ENCODE peak calls at places on chromosomes 12 and 14, in seven cellular contexts. O is CD4-positive, alpha-beta memory T cell; G is PC-3; Z is heart right ventricle; F is breast epithelium; I is CD8-positive, alpha-beta memory T cell; P is suprapubic skin. W is an unnamed sample.
A peak's percentile ranks its signal among the peaks of the same experiment; 100 is the strongest.

GRCh38 chr14:69643430-69644200 is 32.2 kb downstream of the SUSD6 start:
- DNase-seq in O (no peak), G (peak; percentile 99), Z (no peak), F (peak; percentile 83), I (no peak), P (no peak), W (no peak)

GRCh38 chr12:115867854-115868253 is 409.6 kb downstream of the MED13L start:
- DNase-seq in O (no peak), G (no peak), Z (no peak), F (no peak), I (no peak), P (no peak), W (no peak)

GRCh38 chr14:23465261-23465660 is 4.2 kb upstream of the NGDN start:
- DNase-seq in O (no peak), G (no peak), Z (no peak), F (no peak), I (no peak), P (no peak), W (no peak)

GRCh38 chr14:32932921-32933622 is 5.6 kb upstream of the NPAS3 start:
- DNase-seq in O (no peak), G (no peak), Z (peak; percentile 38), F (no peak), I (no peak), P (no peak), W (no peak)

GRCh38 chr14:75184447-75184846 is 8.0 kb upstream of the TMED10 start:
- DNase-seq in O (no peak), G (peak; percentile 45), Z (no peak), F (no peak), I (no peak), P (no peak), W (no peak)

GRCh38 chr12:89450922-89451321 is 73.7 kb downstream of the GALNT4 start:
- DNase-seq in O (no peak), G (peak; percentile 32), Z (no peak), F (no peak), I (no peak), P (no peak), W (no peak)

GRCh38 chr12:131229426-131230339 is 276.0 kb downstream of the ADGRD1 start:
- DNase-seq in O (no peak), G (no peak), Z (peak; percentile 37), F (peak; percentile 20), I (no peak), P (no peak), W (no peak)

GRCh38 chr14:94115068-94115591 is 4.6 kb downstream of the IFI27 start:
- DNase-seq in O (no peak), G (no peak), Z (no peak), F (no peak), I (no peak), P (no peak), W (no peak)

GRCh38 chr12:78802593-78802992 is 62.0 kb upstream of the SYT1 start:
- DNase-seq in O (no peak), G (peak; percentile 90), Z (no peak), F (no peak), I (no peak), P (no peak), W (no peak)

GRCh38 chr12:45182511-45182910 is 33.4 kb upstream of the ANO6 start:
- DNase-seq in O (no peak), G (no peak), Z (no peak), F (no peak), I (no peak), P (no peak), W (no peak)

GRCh38 chr12:10941916-10942607 is 3.0 kb upstream of the TAS2R14 start:
- DNase-seq in O (no peak), G (peak; percentile 77), Z (no peak), F (no peak), I (no peak), P (no peak), W (no peak)

GRCh38 chr14:105526781-105527380 is 498 bp downstream of the TMEM121 start:
- DNase-seq in O (no peak), G (no peak), Z (no peak), F (no peak), I (no peak), P (no peak), W (no peak)

GRCh38 chr14:97917169-97917568 is 1120.0 kb downstream of the VRK1 start:
- DNase-seq in O (no peak), G (no peak), Z (no peak), F (no peak), I (no peak), P (no peak), W (no peak)

GRCh38 chr14:102509744-102510615 is at the start of gene ANKRD9:
- DNase-seq in O (peak; percentile 71), G (peak; percentile 96), Z (peak; percentile 97), F (peak; percentile 91), I (peak; percentile 75), P (peak; percentile 96), W (peak; percentile 55)

GRCh38 chr12:22969521-22969920 is 344.6 kb downstream of the ETNK1 start:
- DNase-seq in O (no peak), G (no peak), Z (no peak), F (no peak), I (no peak), P (no peak), W (no peak)

GRCh38 chr14:54194501-54194900 is 202.3 kb upstream of the CDKN3 start:
- DNase-seq in O (no peak), G (no peak), Z (no peak), F (no peak), I (no peak), P (no peak), W (no peak)

GRCh38 chr12:132417741-132418140 is 72.2 kb upstream of the FBRSL1 start:
- DNase-seq in O (no peak), G (no peak), Z (no peak), F (no peak), I (no peak), P (no peak), W (no peak)

GRCh38 chr12:113116875-113117274 is 18.7 kb downstream of the RASAL1 start:
- DNase-seq in O (no peak), G (no peak), Z (no peak), F (no peak), I (no peak), P (no peak), W (no peak)

GRCh38 chr12:15536446-15536845 is 214.1 kb downstream of the PTPRO start:
- DNase-seq in O (no peak), G (no peak), Z (no peak), F (no peak), I (no peak), P (no peak), W (no peak)

GRCh38 chr14:36857136-36857535 is 195.5 kb downstream of the PAX9 start:
- DNase-seq in O (no peak), G (no peak), Z (no peak), F (no peak), I (no peak), P (no peak), W (no peak)

GRCh38 chr12:104478396-104479140 is 21.8 kb downstream of the CHST11 start:
- DNase-seq in O (peak; percentile 62), G (no peak), Z (no peak), F (no peak), I (peak; percentile 62), P (no peak), W (no peak)

GRCh38 chr12:38158428-38159091 is 158.0 kb upstream of the ALG10B start:
- DNase-seq in O (no peak), G (no peak), Z (no peak), F (no peak), I (no peak), P (no peak), W (no peak)

GRCh38 chr12:114933428-114934160 is 249.6 kb upstream of the TBX3 start:
- DNase-seq in O (no peak), G (peak; percentile 98), Z (no peak), F (no peak), I (no peak), P (no peak), W (no peak)

GRCh38 chr12:65603428-65604351 is 220.6 kb upstream of the HMGA2 start:
- DNase-seq in O (no peak), G (peak; percentile 92), Z (no peak), F (peak; percentile 55), I (no peak), P (no peak), W (no peak)

DNA sequence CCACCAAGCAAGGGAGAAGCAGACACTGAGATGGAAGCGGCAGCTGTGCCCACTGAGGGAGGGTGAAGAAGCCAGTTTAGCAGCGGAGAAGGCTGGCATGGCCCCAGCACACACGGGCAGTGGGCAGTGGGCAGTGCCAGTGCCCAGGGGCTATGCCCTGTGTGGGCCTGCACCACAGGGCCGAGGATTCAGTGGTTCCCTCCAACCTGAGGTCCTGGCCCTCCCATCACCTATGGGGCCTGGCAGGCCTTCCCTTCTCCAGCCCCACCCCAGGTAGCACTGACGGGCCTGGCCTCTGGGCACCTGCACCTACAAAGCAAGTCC is 81.1 kb downstream of the ITPK1 start:
- DNase-seq in O (no peak), G (no peak), Z (no peak), F (no peak), I (no peak), P (no peak), W (no peak)
- H3K27ac ChIP-seq in O (no peak overlapping the region), G (no peak overlapping the region), Z (peak overlapping the region; percentile 69), F (no peak overlapping the region), I (no peak overlapping the region), P (no peak overlapping the region), W (peak overlapping the region; percentile 57)

GRCh38 chr12:56127485-56127887 is 581 bp upstream of the ESYT1 start:
- DNase-seq in O (no peak), G (no peak), Z (no peak), F (no peak), I (no peak), P (no peak), W (no peak)
- H3K4me3 ChIP-seq in O (peak overlapping the region; percentile 36), G (peak overlapping the region; percentile 66), Z (peak overlapping the region; percentile 83), F (peak overlapping the region; percentile 66), I (peak overlapping the region; percentile 47), P (peak overlapping the region; percentile 83), W (peak overlapping the region; percentile 72)

GRCh38 chr12:96223411-96224218 is 29.4 kb downstream of the ELK3 start:
- DNase-seq in O (no peak), G (no peak), Z (no peak), F (peak; percentile 5), I (no peak), P (no peak), W (no peak)
- H3K4me1 ChIP-seq in O (peaks cover 21% of the 10 kb centered on the region), G (peaks cover 26% of the 10 kb centered on the region), Z (peaks cover 72% of the 10 kb centered on the region), F (no peaks in the 10 kb centered on the region), I (no peaks in the 10 kb centered on the region), P (peaks cover 15% of the 10 kb centered on the region), W (peaks cover 47% of the 10 kb centered on the region)

DNA sequence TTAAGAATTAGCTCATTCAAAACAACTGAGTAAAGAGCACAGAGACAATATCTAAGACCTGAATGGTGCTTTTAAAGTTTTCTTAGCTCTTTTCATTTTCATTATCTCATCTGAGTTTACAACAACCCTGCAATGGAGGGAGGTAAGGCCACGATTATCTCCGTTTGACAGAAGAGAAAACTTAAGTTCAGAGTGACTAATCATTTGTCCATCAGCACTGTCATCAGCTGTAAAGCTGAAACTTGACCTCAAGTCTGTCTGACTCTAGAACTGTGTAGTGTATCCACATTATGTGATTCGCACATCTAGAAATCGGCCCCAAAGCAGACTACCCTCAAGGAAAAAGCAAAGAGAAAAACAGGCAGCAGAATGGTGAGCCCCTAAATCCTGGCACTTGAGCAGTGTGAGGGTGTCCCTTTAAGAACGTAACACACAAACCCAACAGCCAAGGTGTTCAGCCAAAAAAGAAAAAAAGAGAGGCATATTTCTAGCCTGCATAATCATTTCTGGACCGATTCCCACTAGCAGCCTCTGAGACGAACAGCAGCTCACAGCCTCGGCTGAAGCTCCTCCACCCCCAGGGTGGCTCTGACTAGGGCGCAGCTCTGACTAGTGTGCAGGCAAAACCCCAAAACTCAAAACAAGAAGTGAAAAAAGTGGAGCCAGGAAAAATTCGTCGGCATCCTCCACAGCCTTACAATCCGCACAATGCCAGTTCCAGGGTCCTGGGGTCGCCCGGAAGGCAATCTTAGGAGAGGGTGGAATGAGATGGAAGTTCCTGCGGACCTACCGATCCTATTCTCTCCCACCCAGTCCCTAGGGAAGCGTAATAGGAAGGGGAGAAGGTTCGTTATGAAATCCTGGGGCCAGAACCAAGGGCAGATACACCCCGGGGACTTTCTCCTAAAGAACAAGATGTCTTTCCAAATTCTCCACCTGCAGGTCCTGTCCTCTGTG is 1.5 kb downstream of the STXBP6 start:
- DNase-seq in O (no peak), G (peak; percentile 22), Z (peak; percentile 50), F (no peak), I (no peak), P (no peak), W (no peak)
- H3K27ac ChIP-seq in O (no peak overlapping the region), G (no peak overlapping the region), Z (peak overlapping the region; percentile 89), F (no peak overlapping the region), I (no peak overlapping the region), P (peak overlapping the region; percentile 92), W (peak overlapping the region; percentile 78)